ENCODE peak calls at places on chromosome 15, in ten cellular contexts. S is neuronal stem cell; C is ACHN; R is fibroblast of the conjunctiva; F is ELR; D is activated naive CD8-positive, alpha-beta T cell treated with anti-CD3 and anti-CD28 coated beads, Interleukin-2, amount 50 U/mL, for 24 hours; U is stimulated activated CD4-positive, alpha-beta T cell treated with anti-CD3 and anti-CD28 coated beads, Interleukin-12 subunit alpha, Interleukin-12 subunit beta, amount 100 ng/mL, for 48 hours; A is mesenchymal stem cell; I is activated T-cell treated with anti-CD3 and anti-CD28 coated beads, Interleukin-2, amount 50 U/mL, for 1 hour; L is M059J. Z is an unnamed sample.

GRCh38 chr15:31758126-31758525 is 272.2 kb upstream of the CHRNA7 start:
- DNase-seq in S (no peak), C (no peak), R (peak; percentile 23), F (peak; percentile 40), D (no peak), U (no peak), A (no peak), I (no peak), L (peak; percentile 24), Z (peak; percentile 89)

GRCh38 chr15:101651753-101652097 is 456 bp downstream of the TM2D3 start:
- DNase-seq in S (no peak), C (peak; percentile 42), R (no peak), F (no peak), D (no peak), U (no peak), A (no peak), I (no peak), L (no peak), Z (no peak)

GRCh38 chr15:78179906-78180305 is 30.7 kb downstream of the IDH3A start:
- DNase-seq in S (no peak), C (no peak), R (no peak), F (no peak), D (no peak), U (no peak), A (no peak), I (no peak), L (no peak), Z (no peak)

GRCh38 chr15:96442076-96442475 is 111.6 kb downstream of the NR2F2 start:
- DNase-seq in S (no peak), C (no peak), R (no peak), F (no peak), D (no peak), U (no peak), A (no peak), I (no peak), L (no peak), Z (no peak)

GRCh38 chr15:98713585-98714001 is 65.3 kb downstream of the IGF1R start:
- DNase-seq in S (no peak), C (no peak), R (no peak), F (no peak), D (no peak), U (no peak), A (no peak), I (no peak), L (no peak), Z (peak; percentile 78)

GRCh38 chr15:74134387-74135027 is 4.1 kb downstream of the ISLR2 start:
- DNase-seq in S (peak; percentile 61), C (peak; percentile 22), R (no peak), F (peak; percentile 45), D (peak; percentile 47), U (no peak), A (peak; percentile 55), I (no peak), L (no peak), Z (no peak)

GRCh38 chr15:92822216-92823144 is 77.6 kb upstream of the CHD2 start:
- DNase-seq in S (no peak), C (no peak), R (no peak), F (no peak), D (no peak), U (no peak), A (no peak), I (no peak), L (no peak), Z (no peak)

GRCh38 chr15:99454107-99454809 is 111.5 kb upstream of the MEF2A start:
- DNase-seq in S (no peak), C (no peak), R (no peak), F (no peak), D (peak; percentile 1), U (no peak), A (no peak), I (no peak), L (no peak), Z (no peak)

GRCh38 chr15:27260523-27260922 is 289.5 kb downstream of the GABRG3 start:
- DNase-seq in S (no peak), C (no peak), R (no peak), F (no peak), D (no peak), U (no peak), A (no peak), I (no peak), L (no peak), Z (no peak)

GRCh38 chr15:60228096-60228495 is 169.7 kb downstream of the ANXA2 start:
- DNase-seq in S (no peak), C (no peak), R (no peak), F (no peak), D (no peak), U (no peak), A (no peak), I (no peak), L (no peak), Z (no peak)

GRCh38 chr15:63104727-63105126 is 16.9 kb upstream of the LACTB start:
- DNase-seq in S (no peak), C (no peak), R (no peak), F (no peak), D (no peak), U (no peak), A (peak; percentile 77), I (no peak), L (no peak), Z (no peak)

GRCh38 chr15:43932907-43933306 is 106.1 kb downstream of the WDR76 start:
- DNase-seq in S (no peak), C (no peak), R (no peak), F (no peak), D (no peak), U (no peak), A (no peak), I (no peak), L (no peak), Z (no peak)

GRCh38 chr15:59237119-59237853 is 30.6 kb downstream of the LDHAL6B start:
- DNase-seq in S (no peak), C (no peak), R (no peak), F (peak; percentile 16), D (no peak), U (no peak), A (no peak), I (no peak), L (no peak), Z (peak; percentile 84)

GRCh38 chr15:59292393-59292792 is 80.3 kb downstream of the MYO1E start:
- DNase-seq in S (peak; percentile 50), C (no peak), R (no peak), F (no peak), D (no peak), U (no peak), A (no peak), I (no peak), L (peak; percentile 79), Z (peak; percentile 52)

GRCh38 chr15:78421241-78421994 is 16.6 kb upstream of the IREB2 start:
- DNase-seq in S (no peak), C (no peak), R (peak; percentile 47), F (no peak), D (no peak), U (no peak), A (no peak), I (no peak), L (no peak), Z (no peak)

GRCh38 chr15:95591270-95591669 is 739.2 kb upstream of the NR2F2 start:
- DNase-seq in S (no peak), C (no peak), R (no peak), F (no peak), D (no peak), U (no peak), A (no peak), I (no peak), L (no peak), Z (peak; percentile 2)